ENCODE peak calls at places on chromosome 11, in nine cellular contexts. X is fibroblast of lung, D is GM23248, V is OCI-LY7, M is IMR-90, W is body of pancreas, N is A549, Y is SJCRH30, A is stomach. B is an unnamed sample.

GRCh38 chr11:76551400-76551799 is 106.6 kb downstream of the EMSY start:
- DNase-seq in X (peak; percentile 41), D (peak; percentile 5), V (peak; percentile 9), M (no peak), W (no peak), N (no peak), Y (no peak), A (no peak), B (no peak)

GRCh38 chr11:86818466-86819282 is 18.3 kb downstream of the PRSS23 start:
- DNase-seq in X (peak; percentile 88), D (peak; percentile 90), V (peak; percentile 58), M (peak; percentile 81), W (no peak), N (peak; percentile 60), Y (no peak), A (no peak), B (no peak)

GRCh38 chr11:14444441-14445189 is 55.0 kb downstream of the COPB1 start:
- DNase-seq in X (no peak), D (no peak), V (no peak), M (no peak), W (no peak), N (no peak), Y (no peak), A (no peak), B (no peak)

GRCh38 chr11:119873761-119874421 is 144.9 kb upstream of the NECTIN1 start:
- DNase-seq in X (no peak), D (no peak), V (no peak), M (no peak), W (no peak), N (no peak), Y (no peak), A (no peak), B (peak; percentile 45)

GRCh38 chr11:62806611-62807121 is 1.4 kb upstream of the NXF1 start:
- DNase-seq in X (peak; percentile 37), D (peak; percentile 77), V (peak; percentile 41), M (peak; percentile 48), W (no peak), N (no peak), Y (no peak), A (no peak), B (peak; percentile 59)

GRCh38 chr11:66979336-66979980 is 4.4 kb downstream of the C11orf86 start:
- DNase-seq in X (no peak), D (peak; percentile 32), V (no peak), M (no peak), W (no peak), N (no peak), Y (no peak), A (no peak), B (no peak)

GRCh38 chr11:80702264-80702663 is 1261.4 kb upstream of the TENM4 start:
- DNase-seq in X (no peak), D (no peak), V (no peak), M (no peak), W (no peak), N (no peak), Y (no peak), A (no peak), B (no peak)

GRCh38 chr11:2860636-2861035 is 24.9 kb downstream of the CDKN1C start:
- DNase-seq in X (peak; percentile 52), D (peak; percentile 29), V (no peak), M (peak; percentile 51), W (no peak), N (peak; percentile 52), Y (no peak), A (peak; percentile 51), B (no peak)

DNA sequence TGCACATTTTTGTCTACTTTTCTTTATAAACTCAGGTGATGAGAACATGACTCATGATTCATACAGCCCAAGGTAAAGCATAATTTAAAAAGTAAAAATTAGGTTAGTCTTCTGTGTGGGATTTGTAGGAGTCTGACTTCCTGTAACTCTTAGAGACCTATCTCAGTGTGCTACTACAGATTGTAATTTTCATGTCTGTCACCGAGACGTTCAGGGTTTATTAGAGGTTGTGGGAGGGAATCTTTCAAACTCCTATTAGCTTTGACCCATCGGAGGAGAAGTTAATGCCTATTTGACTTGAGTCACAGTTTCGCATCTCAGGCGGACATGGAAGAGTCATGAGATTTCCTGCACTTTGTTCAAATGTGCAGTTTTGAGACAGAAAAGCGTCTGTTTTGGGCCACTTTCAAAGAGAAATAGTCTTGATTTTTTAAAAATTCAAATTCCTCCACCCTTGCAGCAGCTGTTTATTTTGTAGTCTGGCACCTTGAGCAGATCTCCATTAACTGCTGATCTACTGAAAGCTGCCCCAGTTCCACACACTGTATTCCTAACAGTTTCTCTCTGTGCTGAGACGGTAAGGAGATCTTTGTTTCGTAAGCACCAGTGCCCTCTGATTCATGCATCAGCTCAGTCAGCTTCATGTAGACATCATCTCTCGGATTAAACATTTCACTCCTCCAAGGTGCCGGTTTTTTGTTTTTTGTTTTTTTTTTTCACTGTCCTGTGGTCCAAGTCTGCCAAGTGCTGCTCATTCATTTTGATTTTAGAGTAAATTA is 24.3 kb downstream of the ALKBH3 start:
- DNase-seq in X (peak; percentile 76), D (peak; percentile 70), V (no peak), M (peak; percentile 76), W (no peak), N (no peak), Y (no peak), A (no peak), B (no peak)
- H3K27ac ChIP-seq in X (peak overlapping the region; percentile 54), D (peak overlapping the region; percentile 47), V (no peak overlapping the region), M (no peak overlapping the region), W (no peak overlapping the region), N (no peak overlapping the region), Y (no peak overlapping the region), A (peak overlapping the region; percentile 64), B (peak overlapping the region; percentile 79)

GRCh38 chr11:94276943-94277342 is 27.4 kb upstream of the IZUMO1R start:
- DNase-seq in X (no peak), D (no peak), V (no peak), M (no peak), W (no peak), N (no peak), Y (no peak), A (no peak), B (no peak)

GRCh38 chr11:94275961-94276360 is 28.4 kb upstream of the IZUMO1R start:
- DNase-seq in X (no peak), D (no peak), V (no peak), M (no peak), W (no peak), N (no peak), Y (no peak), A (no peak), B (no peak)

GRCh38 chr11:94279996-94280395 is 24.4 kb upstream of the IZUMO1R start:
- DNase-seq in X (no peak), D (no peak), V (no peak), M (no peak), W (no peak), N (no peak), Y (no peak), A (no peak), B (no peak)

GRCh38 chr11:94283678-94284077 is 20.7 kb upstream of the IZUMO1R start:
- DNase-seq in X (no peak), D (no peak), V (no peak), M (no peak), W (no peak), N (no peak), Y (no peak), A (no peak), B (no peak)

DNA sequence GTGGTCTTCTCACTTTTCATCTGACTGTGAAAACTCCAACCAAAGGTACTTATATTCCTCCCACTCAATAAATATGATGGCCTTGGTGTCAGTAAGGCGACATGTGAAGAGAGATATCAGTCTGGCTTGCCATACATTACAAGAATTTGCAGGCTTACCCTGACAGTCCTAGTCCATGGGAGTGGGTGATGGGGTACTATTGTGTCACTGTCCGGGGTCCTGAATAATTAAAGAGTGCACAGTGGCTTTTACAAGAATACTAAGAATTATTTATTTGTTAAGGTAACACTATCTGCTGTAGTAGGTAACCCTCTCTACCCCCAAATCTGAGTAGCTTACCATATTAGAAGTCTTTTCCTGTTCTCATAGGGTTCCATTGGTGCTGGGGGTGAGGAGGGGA is 23.1 kb upstream of the IZUMO1R start:
- DNase-seq in X (no peak), D (no peak), V (no peak), M (no peak), W (no peak), N (no peak), Y (peak; percentile 6), A (no peak), B (no peak)
- H3K9me3 ChIP-seq in X (no peaks in the 10 kb centered on the region), D (no peaks in the 10 kb centered on the region), V (no peaks in the 10 kb centered on the region), M (no peaks in the 10 kb centered on the region), W (no peaks in the 10 kb centered on the region), N (no peaks in the 10 kb centered on the region), Y (no peaks in the 10 kb centered on the region), A (no peaks in the 10 kb centered on the region), B (no peaks in the 10 kb centered on the region)

GRCh38 chr11:27453701-27454100 is 18.9 kb downstream of the LGR4 start:
- DNase-seq in X (no peak), D (no peak), V (no peak), M (no peak), W (no peak), N (no peak), Y (no peak), A (no peak), B (no peak)

GRCh38 chr11:27455667-27456066 is 16.9 kb downstream of the LGR4 start:
- DNase-seq in X (no peak), D (no peak), V (no peak), M (no peak), W (no peak), N (no peak), Y (no peak), A (no peak), B (no peak)

GRCh38 chr11:27451528-27451927 is 21.1 kb downstream of the LGR4 start:
- DNase-seq in X (no peak), D (peak; percentile 78), V (no peak), M (no peak), W (no peak), N (no peak), Y (no peak), A (no peak), B (no peak)

GRCh38 chr11:27456140-27456801 is 16.3 kb downstream of the LGR4 start:
- DNase-seq in X (no peak), D (peak; percentile 80), V (no peak), M (peak; percentile 50), W (no peak), N (no peak), Y (no peak), A (no peak), B (no peak)

DNA sequence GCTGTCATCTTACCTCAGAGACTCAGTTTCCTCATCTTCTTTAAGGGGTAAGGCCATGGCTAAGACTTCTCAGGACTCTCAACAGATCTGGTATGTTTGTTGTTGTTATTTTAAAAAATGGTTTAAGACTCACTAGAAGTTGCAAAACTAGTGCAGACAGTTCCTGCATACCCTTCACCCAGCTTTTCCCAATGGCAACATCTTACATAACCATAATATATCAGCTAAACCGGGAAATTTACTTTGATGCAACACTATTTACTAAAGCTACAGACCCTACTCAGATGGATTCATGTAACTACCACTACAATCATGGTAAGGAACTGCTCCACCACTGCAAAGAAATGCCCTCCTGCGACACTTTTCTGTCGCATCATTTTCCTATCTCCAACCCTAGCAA is 20.4 kb downstream of the LGR4 start:
- DNase-seq in X (no peak), D (no peak), V (no peak), M (no peak), W (no peak), N (no peak), Y (no peak), A (no peak), B (no peak)
- H3K27ac ChIP-seq in X (no peak overlapping the region), D (peak overlapping the region; percentile 53), V (no peak overlapping the region), M (no peak overlapping the region), W (peak overlapping the region; percentile 54), N (peak overlapping the region; percentile 56), Y (no peak overlapping the region), A (peak overlapping the region; percentile 3), B (peak overlapping the region; percentile 47)

GRCh38 chr11:71507102-71507501 is 20.0 kb upstream of the KRTAP5-7 start:
- DNase-seq in X (no peak), D (no peak), V (no peak), M (no peak), W (no peak), N (no peak), Y (no peak), A (no peak), B (no peak)
- H3K9me3 ChIP-seq in X (no peaks in the 10 kb centered on the region), D (no peaks in the 10 kb centered on the region), V (no peaks in the 10 kb centered on the region), M (peaks cover 12% of the 10 kb centered on the region), W (no peaks in the 10 kb centered on the region), N (peaks cover 6% of the 10 kb centered on the region), Y (no peaks in the 10 kb centered on the region), A (peaks cover 4% of the 10 kb centered on the region), B (no peaks in the 10 kb centered on the region)

B was measured in kidney.